ENCODE peak calls at places on chromosomes 3 and 15, in five cellular contexts. R is HEK293T, O is HepG2, A is SK-N-SH, K is K562. T is an unnamed sample.

GRCh38 chr3:180678231-180678630 is 1.1 kb downstream of the CCDC39 start:
- DNase-seq in R (no peak), A (no peak), O (no peak), K (no peak), T (no peak)

GRCh38 chr3:43709022-43709421 is 18.3 kb downstream of the ABHD5 start:
- DNase-seq in A (no peak), K (no peak), O (peak; percentile 63), R (no peak), T (no peak)

GRCh38 chr3:105868450-105868744 is 415 bp downstream of the CBLB start:
- DNase-seq in K (peak; percentile 37), O (peak; percentile 35), A (peak; percentile 76), R (peak; percentile 42), T (no peak)

GRCh38 chr3:101829066-101829830 is 20.1 kb upstream of the NFKBIZ start:
- DNase-seq in K (no peak), O (no peak), A (no peak), R (no peak), T (no peak)

GRCh38 chr3:132006605-132007204 is 28.1 kb downstream of the CPNE4 start:
- DNase-seq in K (peak; percentile 23), O (peak; percentile 25), R (peak; percentile 23), A (no peak), T (no peak)

GRCh38 chr3:149552700-149553099 is 78.2 kb downstream of the TM4SF4 start:
- DNase-seq in R (no peak), A (no peak), K (no peak), O (no peak), T (no peak)

GRCh38 chr15:25849431-25849921 is 13.7 kb downstream of the ATP10A start:
- DNase-seq in A (peak; percentile 43), R (no peak), K (no peak), O (no peak), T (no peak)

GRCh38 chr15:41804361-41804760 is 23.5 kb upstream of the JMJD7 start:
- DNase-seq in K (no peak), O (no peak), A (no peak), R (no peak), T (no peak)

GRCh38 chr3:10783360-10784346 is 32.4 kb upstream of the SLC6A11 start:
- DNase-seq in A (peak; percentile 42), K (peak; percentile 60), O (peak; percentile 36), R (peak; percentile 56), T (no peak)

GRCh38 chr15:69080203-69080957 is 65.9 kb downstream of the NOX5 start:
- DNase-seq in R (peak; percentile 34), A (peak; percentile 48), O (no peak), K (no peak), T (no peak)

GRCh38 chr3:108719178-108719577 is 38.0 kb downstream of the RETNLB start:
- DNase-seq in A (no peak), R (no peak), K (no peak), O (no peak), T (no peak)

GRCh38 chr3:192827208-192827607 is 90.4 kb downstream of the MB21D2 start:
- DNase-seq in R (no peak), O (no peak), K (no peak), A (no peak), T (no peak)
- TF ChIP-seq FOXM1 in R (no peak), O (no peak), K (no peak), A (no peak), T (no peak)

GRCh38 chr15:79168922-79169322 is 78.3 kb upstream of the RASGRF1 start:
- DNase-seq in O (peak; percentile 74), R (peak; percentile 53), K (peak; percentile 35), A (no peak), T (no peak)
- TF ChIP-seq FOXM1 in O (no peak), R (no peak), K (no peak), A (no peak), T (no peak)

DNA sequence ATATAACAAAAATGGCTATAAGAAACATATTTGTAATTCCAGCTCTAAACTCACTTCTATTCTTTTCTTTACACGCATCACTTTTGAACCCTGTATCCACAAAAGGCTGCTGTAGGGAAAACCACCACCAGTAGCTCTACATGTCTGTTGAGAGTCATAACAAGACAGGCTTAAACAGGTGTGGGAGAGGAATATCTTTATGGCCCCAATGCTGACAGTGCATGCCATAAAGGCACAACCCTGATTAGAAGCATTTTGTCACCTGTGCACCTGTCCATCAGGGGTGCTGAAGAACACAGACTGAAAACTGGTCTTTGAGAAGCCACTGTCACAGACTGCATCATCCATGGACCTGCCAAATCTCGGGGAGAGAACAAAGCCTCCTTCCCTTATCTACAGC is 11.5 kb upstream of the CSPG5 start:
- DNase-seq in O (no peak), A (no peak), R (no peak), K (no peak), T (no peak)
- TF ChIP-seq FOXM1 in O (no peak), A (no peak), R (no peak), K (no peak), T (no peak)

GRCh38 chr3:36366308-36366707 is 14.0 kb upstream of the STAC start:
- DNase-seq in A (no peak), O (no peak), R (no peak), K (no peak), T (no peak)
- TF ChIP-seq FOXM1 in A (no peak), O (no peak), R (no peak), K (no peak), T (no peak)

T was measured in GM12878.